ENCODE peak calls at places on chromosomes 4 and X, in seven cellular contexts. One of them, this sample, is unnamed.

GRCh38 chr4:40307627-40308497 is 27.3 kb upstream of the CHRNA9 start:
- DNase-seq in NCI-H1930: no peak
- DNase-seq in GM23338: peak; percentile 37
- DNase-seq in T-cell: peak; percentile 70
- DNase-seq in nucleus accumbens: no peak
- DNase-seq in IMR-90: no peak
- DNase-seq in iris pigment epithelial cell: no peak
- DNase-seq in this sample: no peak

GRCh38 chrX:14865201-14865600 is 7.7 kb downstream of the FANCB start:
- DNase-seq in NCI-H1930: no peak
- DNase-seq in GM23338: no peak
- DNase-seq in T-cell: no peak
- DNase-seq in nucleus accumbens: no peak
- DNase-seq in IMR-90: peak; percentile 41
- DNase-seq in iris pigment epithelial cell: peak; percentile 61
- DNase-seq in this sample: no peak

GRCh38 chr4:138500869-138501268 is 258.7 kb upstream of the SLC7A11 start:
- DNase-seq in NCI-H1930: no peak
- DNase-seq in GM23338: no peak
- DNase-seq in T-cell: no peak
- DNase-seq in nucleus accumbens: no peak
- DNase-seq in IMR-90: no peak
- DNase-seq in iris pigment epithelial cell: no peak
- DNase-seq in this sample: no peak

GRCh38 chr4:39154009-39154408 is 28.3 kb upstream of the WDR19 start:
- DNase-seq in NCI-H1930: no peak
- DNase-seq in GM23338: no peak
- DNase-seq in T-cell: no peak
- DNase-seq in nucleus accumbens: no peak
- DNase-seq in IMR-90: no peak
- DNase-seq in iris pigment epithelial cell: no peak
- DNase-seq in this sample: no peak

GRCh38 chr4:119028296-119028695 is 107.3 kb upstream of the MYOZ2 start:
- DNase-seq in NCI-H1930: no peak
- DNase-seq in GM23338: no peak
- DNase-seq in T-cell: no peak
- DNase-seq in nucleus accumbens: no peak
- DNase-seq in IMR-90: no peak
- DNase-seq in iris pigment epithelial cell: no peak
- DNase-seq in this sample: no peak

GRCh38 chr4:169807934-169808333 is 50.2 kb upstream of the HPF1 start:
- DNase-seq in NCI-H1930: no peak
- DNase-seq in GM23338: no peak
- DNase-seq in T-cell: no peak
- DNase-seq in nucleus accumbens: no peak
- DNase-seq in IMR-90: no peak
- DNase-seq in iris pigment epithelial cell: no peak
- DNase-seq in this sample: no peak

GRCh38 chr4:1246901-1247810 is 1.8 kb downstream of the CTBP1 start:
- DNase-seq in NCI-H1930: no peak
- DNase-seq in GM23338: peak; percentile 38
- DNase-seq in T-cell: no peak
- DNase-seq in nucleus accumbens: no peak
- DNase-seq in IMR-90: no peak
- DNase-seq in iris pigment epithelial cell: no peak
- DNase-seq in this sample: peak; percentile 25

GRCh38 chr4:121829511-121829910 is 5.8 kb upstream of the CCNA2 start:
- DNase-seq in NCI-H1930: no peak
- DNase-seq in GM23338: no peak
- DNase-seq in T-cell: no peak
- DNase-seq in nucleus accumbens: no peak
- DNase-seq in IMR-90: peak; percentile 38
- DNase-seq in iris pigment epithelial cell: peak; percentile 9
- DNase-seq in this sample: no peak

GRCh38 chr4:932713-933070 is 432 bp downstream of the TMEM175 start:
- DNase-seq in NCI-H1930: no peak
- DNase-seq in GM23338: no peak
- DNase-seq in T-cell: no peak
- DNase-seq in nucleus accumbens: no peak
- DNase-seq in IMR-90: peak; percentile 23
- DNase-seq in iris pigment epithelial cell: no peak
- DNase-seq in this sample: no peak

GRCh38 chr4:139232751-139233150 is 47.3 kb downstream of the MGARP start:
- DNase-seq in NCI-H1930: no peak
- DNase-seq in GM23338: no peak
- DNase-seq in T-cell: no peak
- DNase-seq in nucleus accumbens: no peak
- DNase-seq in IMR-90: no peak
- DNase-seq in iris pigment epithelial cell: no peak
- DNase-seq in this sample: no peak

GRCh38 chrX:70998402-70999027 is 67.6 kb upstream of the SLC7A3 start:
- DNase-seq in NCI-H1930: no peak
- DNase-seq in GM23338: peak; percentile 65
- DNase-seq in T-cell: peak; percentile 0
- DNase-seq in nucleus accumbens: no peak
- DNase-seq in IMR-90: peak; percentile 47
- DNase-seq in iris pigment epithelial cell: peak; percentile 56
- DNase-seq in this sample: peak; percentile 68

GRCh38 chrX:40010550-40011364 is 87.0 kb downstream of the BCOR start:
- DNase-seq in NCI-H1930: no peak
- DNase-seq in GM23338: no peak
- DNase-seq in T-cell: no peak
- DNase-seq in nucleus accumbens: no peak
- DNase-seq in IMR-90: no peak
- DNase-seq in iris pigment epithelial cell: no peak
- DNase-seq in this sample: peak; percentile 73

GRCh38 chr4:158208931-158209640 is 1.2 kb upstream of the TMEM144 start:
- DNase-seq in NCI-H1930: no peak
- DNase-seq in GM23338: peak; percentile 14
- DNase-seq in T-cell: no peak
- DNase-seq in nucleus accumbens: no peak
- DNase-seq in IMR-90: no peak
- DNase-seq in iris pigment epithelial cell: peak; percentile 5
- DNase-seq in this sample: peak; percentile 7

GRCh38 chr4:185387957-185388356 is 7.8 kb downstream of the LRP2BP start:
- DNase-seq in NCI-H1930: no peak
- DNase-seq in GM23338: no peak
- DNase-seq in T-cell: no peak
- DNase-seq in nucleus accumbens: no peak
- DNase-seq in IMR-90: no peak
- DNase-seq in iris pigment epithelial cell: no peak
- DNase-seq in this sample: no peak

GRCh38 chr4:6688879-6689505 is 4.7 kb upstream of the S100P start:
- DNase-seq in NCI-H1930: no peak
- DNase-seq in GM23338: peak; percentile 72
- DNase-seq in T-cell: peak; percentile 64
- DNase-seq in nucleus accumbens: no peak
- DNase-seq in IMR-90: peak; percentile 94
- DNase-seq in iris pigment epithelial cell: peak; percentile 97
- DNase-seq in this sample: peak; percentile 49

GRCh38 chr4:88960576-88960975 is 96.4 kb downstream of the FAM13A start:
- DNase-seq in NCI-H1930: no peak
- DNase-seq in GM23338: peak; percentile 58
- DNase-seq in T-cell: no peak
- DNase-seq in nucleus accumbens: no peak
- DNase-seq in IMR-90: no peak
- DNase-seq in iris pigment epithelial cell: no peak
- DNase-seq in this sample: no peak

GRCh38 chr4:97027989-97028388 is 1115.3 kb downstream of the STPG2 start:
- DNase-seq in NCI-H1930: no peak
- DNase-seq in GM23338: no peak
- DNase-seq in T-cell: no peak
- DNase-seq in nucleus accumbens: no peak
- DNase-seq in IMR-90: no peak
- DNase-seq in iris pigment epithelial cell: no peak
- DNase-seq in this sample: peak; percentile 12

GRCh38 chr4:106132045-106132444 is 184.0 kb downstream of the TBCK start:
- DNase-seq in NCI-H1930: no peak
- DNase-seq in GM23338: no peak
- DNase-seq in T-cell: no peak
- DNase-seq in nucleus accumbens: no peak
- DNase-seq in IMR-90: no peak
- DNase-seq in iris pigment epithelial cell: no peak
- DNase-seq in this sample: no peak

GRCh38 chr4:40187386-40187913 is 9.4 kb upstream of the RHOH start:
- DNase-seq in NCI-H1930: no peak
- DNase-seq in GM23338: no peak
- DNase-seq in T-cell: no peak
- DNase-seq in nucleus accumbens: no peak
- DNase-seq in IMR-90: no peak
- DNase-seq in iris pigment epithelial cell: no peak
- DNase-seq in this sample: no peak

GRCh38 chrX:111123125-111123524 is 27.1 kb downstream of the PAK3 start:
- DNase-seq in NCI-H1930: no peak
- DNase-seq in GM23338: no peak
- DNase-seq in T-cell: no peak
- DNase-seq in nucleus accumbens: no peak
- DNase-seq in IMR-90: no peak
- DNase-seq in iris pigment epithelial cell: no peak
- DNase-seq in this sample: no peak

GRCh38 chr4:24979554-24979953 is 51.2 kb downstream of the LGI2 start:
- DNase-seq in NCI-H1930: no peak
- DNase-seq in GM23338: no peak
- DNase-seq in T-cell: no peak
- DNase-seq in nucleus accumbens: no peak
- DNase-seq in IMR-90: no peak
- DNase-seq in iris pigment epithelial cell: peak; percentile 7
- DNase-seq in this sample: no peak

GRCh38 chr4:845836-846251 is 19.9 kb upstream of the CPLX1 start:
- DNase-seq in NCI-H1930: no peak
- DNase-seq in GM23338: no peak
- DNase-seq in T-cell: no peak
- DNase-seq in nucleus accumbens: no peak
- DNase-seq in IMR-90: peak; percentile 30
- DNase-seq in iris pigment epithelial cell: peak; percentile 32
- DNase-seq in this sample: peak; percentile 48

GRCh38 chr4:115433501-115433900 is 320.1 kb upstream of the NDST4 start:
- DNase-seq in NCI-H1930: no peak
- DNase-seq in GM23338: no peak
- DNase-seq in T-cell: no peak
- DNase-seq in nucleus accumbens: no peak
- DNase-seq in IMR-90: no peak
- DNase-seq in iris pigment epithelial cell: no peak
- DNase-seq in this sample: no peak

GRCh38 chrX:3169421-3169820 is 128.2 kb downstream of the ARSF start:
- DNase-seq in NCI-H1930: no peak
- DNase-seq in GM23338: no peak
- DNase-seq in T-cell: no peak
- DNase-seq in nucleus accumbens: no peak
- DNase-seq in IMR-90: no peak
- DNase-seq in iris pigment epithelial cell: no peak
- DNase-seq in this sample: no peak

GRCh38 chr4:20433101-20433705 is 181.5 kb downstream of the SLIT2 start:
- DNase-seq in NCI-H1930: no peak
- DNase-seq in GM23338: no peak
- DNase-seq in T-cell: no peak
- DNase-seq in nucleus accumbens: no peak
- DNase-seq in IMR-90: no peak
- DNase-seq in iris pigment epithelial cell: no peak
- DNase-seq in this sample: no peak